ENCODE peak calls at places on chromosomes 2 and 18, in eight cellular contexts. X, T, K, N, W, J, O and I are unnamed samples.

GRCh38 chr2:37020887-37021796 is 54.8 kb upstream of the STRN start:
- DNase-seq in X (no peak), T (no peak), K (peak; percentile 5), N (peak; percentile 8), W (no peak), J (no peak), O (no peak), I (no peak)

GRCh38 chr2:147862859-147863516 is 18.2 kb downstream of the ACVR2A start:
- DNase-seq in X (no peak), T (no peak), K (no peak), N (no peak), W (peak; percentile 10), J (no peak), O (no peak), I (no peak)

GRCh38 chr18:56267334-56267733 is 371.1 kb downstream of the TXNL1 start:
- DNase-seq in X (no peak), T (no peak), K (no peak), N (no peak), W (no peak), J (no peak), O (no peak), I (no peak)

GRCh38 chr2:194166818-194167217 is 1490.2 kb upstream of the SLC39A10 start:
- DNase-seq in X (no peak), T (peak; percentile 12), K (peak; percentile 62), N (peak; percentile 4), W (peak; percentile 39), J (peak; percentile 11), O (peak; percentile 40), I (peak; percentile 53)

GRCh38 chr2:120108049-120108448 is 95.2 kb downstream of the EPB41L5 start:
- DNase-seq in X (no peak), T (peak; percentile 81), K (peak; percentile 67), N (peak; percentile 86), W (no peak), J (no peak), O (no peak), I (no peak)

GRCh38 chr2:106127282-106127771 is 66.8 kb downstream of the UXS1 start:
- DNase-seq in X (no peak), T (no peak), K (peak; percentile 32), N (peak; percentile 55), W (peak; percentile 66), J (no peak), O (no peak), I (no peak)

GRCh38 chr2:26471766-26472706 is 5.9 kb downstream of the OTOF start:
- DNase-seq in X (no peak), T (no peak), K (no peak), N (no peak), W (no peak), J (no peak), O (no peak), I (no peak)

GRCh38 chr2:223538920-223539440 is 63.2 kb downstream of the SCG2 start:
- DNase-seq in X (no peak), T (no peak), K (no peak), N (peak; percentile 49), W (no peak), J (no peak), O (no peak), I (peak; percentile 42)

GRCh38 chr2:234555616-234556249 is 58.9 kb upstream of the ARL4C start:
- DNase-seq in X (no peak), T (no peak), K (no peak), N (no peak), W (no peak), J (no peak), O (no peak), I (no peak)

GRCh38 chr18:22639026-22639463 is 221.3 kb upstream of the CTAGE1 start:
- DNase-seq in X (no peak), T (peak; percentile 69), K (peak; percentile 73), N (peak; percentile 93), W (no peak), J (no peak), O (no peak), I (no peak)

GRCh38 chr18:69763821-69764220 is 183.9 kb downstream of the CD226 start:
- DNase-seq in X (no peak), T (no peak), K (no peak), N (no peak), W (no peak), J (no peak), O (no peak), I (no peak)

GRCh38 chr2:35846-36245 is 10.5 kb downstream of the FAM110C start:
- DNase-seq in X (no peak), T (peak; percentile 72), K (no peak), N (no peak), W (no peak), J (no peak), O (no peak), I (no peak)

GRCh38 chr2:234479465-234479864 is 17.4 kb downstream of the ARL4C start:
- DNase-seq in X (no peak), T (no peak), K (no peak), N (no peak), W (no peak), J (no peak), O (no peak), I (no peak)

GRCh38 chr2:68385232-68385906 is 20.3 kb downstream of the PLEK start:
- DNase-seq in X (no peak), T (no peak), K (no peak), N (no peak), W (no peak), J (peak; percentile 33), O (no peak), I (peak; percentile 21)

GRCh38 chr2:35081001-35081628 is 1274.5 kb upstream of the CRIM1 start:
- DNase-seq in X (no peak), T (no peak), K (no peak), N (peak; percentile 50), W (no peak), J (no peak), O (no peak), I (no peak)

GRCh38 chr2:39778233-39778632 is 825 bp downstream of the THUMPD2 start:
- DNase-seq in X (no peak), T (no peak), K (peak; percentile 12), N (no peak), W (no peak), J (no peak), O (no peak), I (no peak)

GRCh38 chr2:158967731-158968395 is 577 bp upstream of the TANC1 start:
- DNase-seq in X (peak; percentile 71), T (peak; percentile 53), K (peak; percentile 80), N (peak; percentile 67), W (no peak), J (no peak), O (no peak), I (peak; percentile 89)

GRCh38 chr2:81266106-81266505 is 961.6 kb upstream of the LRRTM1 start:
- DNase-seq in X (peak; percentile 46), T (no peak), K (no peak), N (peak; percentile 4), W (peak; percentile 18), J (no peak), O (peak; percentile 48), I (peak; percentile 46)

GRCh38 chr2:19377717-19378116 is 19.3 kb upstream of the OSR1 start:
- DNase-seq in X (no peak), T (no peak), K (no peak), N (no peak), W (no peak), J (no peak), O (no peak), I (no peak)

GRCh38 chr2:224449212-224450147 is 47.6 kb upstream of the FAM124B start:
- DNase-seq in X (no peak), T (peak; percentile 12), K (peak; percentile 51), N (peak; percentile 35), W (peak; percentile 44), J (no peak), O (peak; percentile 47), I (no peak)

GRCh38 chr18:68564961-68565360 is 149.9 kb downstream of the TMX3 start:
- DNase-seq in X (no peak), T (no peak), K (peak; percentile 58), N (no peak), W (no peak), J (no peak), O (no peak), I (no peak)

DNA sequence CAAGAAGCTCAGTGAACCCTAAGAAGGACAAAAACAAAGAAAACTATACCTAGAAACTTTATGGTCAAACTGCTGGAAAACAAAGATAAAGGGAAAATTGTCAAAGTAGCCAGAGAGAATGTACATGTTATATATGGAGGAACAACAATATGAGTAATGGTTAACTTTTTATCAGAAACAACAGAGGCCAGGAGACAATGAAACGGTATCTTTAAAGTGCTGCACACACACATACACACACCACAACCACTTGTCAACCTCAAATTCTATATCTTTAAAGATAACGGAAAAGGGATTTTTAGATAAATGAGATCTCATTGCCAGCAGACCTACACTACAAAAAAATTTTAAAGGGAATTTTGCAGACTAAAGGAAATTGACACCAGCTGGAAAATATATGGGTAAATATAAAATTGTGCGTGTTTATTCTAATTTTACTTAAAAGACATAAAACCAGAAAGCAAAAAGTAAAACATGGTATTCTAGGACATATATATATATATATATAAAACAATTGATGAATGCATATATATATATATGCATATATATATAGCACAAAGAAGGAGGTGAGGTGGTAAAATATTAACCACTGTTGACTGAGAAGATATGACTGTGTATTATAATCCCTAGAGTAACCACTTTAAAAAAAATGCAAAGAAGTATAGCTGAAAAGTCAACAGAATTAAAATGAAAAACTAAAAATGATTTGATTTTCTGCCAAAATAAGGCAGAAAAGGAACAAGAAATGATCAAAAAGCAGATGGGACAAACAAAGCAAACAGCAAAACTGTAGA is 172.0 kb downstream of the SRBD1 start:
- DNase-seq in X (no peak), T (no peak), K (no peak), N (no peak), W (no peak), J (no peak), O (no peak), I (no peak)
- H3K9ac ChIP-seq in X (no peak overlapping the region), T (no peak overlapping the region), K (no peak overlapping the region), N (no peak overlapping the region), W (no peak overlapping the region), J (no peak overlapping the region), O (no peak overlapping the region), I (no peak overlapping the region)

DNA sequence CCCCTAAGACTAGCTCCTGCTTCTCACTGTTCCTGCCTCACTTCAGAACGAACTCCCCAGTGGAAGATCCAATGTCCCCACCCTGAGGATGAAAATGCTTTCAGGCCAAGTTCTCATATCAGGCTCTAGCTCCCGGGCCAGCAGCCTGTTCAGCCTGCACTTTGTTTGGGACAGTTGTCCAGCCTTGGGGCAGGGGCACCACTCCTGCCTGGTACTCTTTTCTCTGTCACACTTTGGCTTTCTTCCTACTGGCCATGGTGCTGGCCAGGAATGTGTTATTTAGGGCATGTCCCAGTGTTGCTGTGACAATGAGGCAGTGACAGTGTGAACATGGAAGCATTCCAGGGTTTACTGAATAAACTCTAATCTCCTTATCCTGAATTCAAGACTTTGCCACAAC is 154.1 kb downstream of the GALNT14 start:
- DNase-seq in X (no peak), T (no peak), K (no peak), N (no peak), W (no peak), J (no peak), O (no peak), I (no peak)
- TF ChIP-seq EZH2 in X (no peak), T (no peak), K (no peak), N (no peak), W (no peak), J (no peak), O (no peak), I (no peak)

GRCh38 chr2:25294573-25295462 is 46.9 kb downstream of the DNMT3A start:
- DNase-seq in X (no peak), T (peak; percentile 27), K (peak; percentile 51), N (peak; percentile 37), W (no peak), J (peak; percentile 89), O (peak; percentile 12), I (no peak)
- H3K4me3 ChIP-seq in X (no peak overlapping the region), T (no peak overlapping the region), K (no peak overlapping the region), N (no peak overlapping the region), W (no peak overlapping the region), J (no peak overlapping the region), O (peak overlapping the region; percentile 43), I (no peak overlapping the region)

GRCh38 chr2:188984680-188985079 is 10.5 kb downstream of the COL3A1 start:
- DNase-seq in X (no peak), T (no peak), K (peak; percentile 92), N (peak; percentile 89), W (no peak), J (no peak), O (no peak), I (no peak)
- H3K9ac ChIP-seq in X (no peak overlapping the region), T (no peak overlapping the region), K (peak overlapping the region; percentile 90), N (no peak overlapping the region), W (no peak overlapping the region), J (no peak overlapping the region), O (no peak overlapping the region), I (no peak overlapping the region)